ENCODE peak calls at places on chromosomes 4 and X, in four cellular contexts. Q is K562, A is HepG2, X is Panc1. K is an unnamed sample.

GRCh38 chr4:146545102-146545501 is 23.4 kb upstream of the SLC10A7 start:
- DNase-seq in Q (peak), X (no peak), A (peak), K (no peak)

GRCh38 chr4:183402771-183403170 is 41.7 kb upstream of the CDKN2AIP start:
- DNase-seq in X (no peak), Q (no peak), A (no peak), K (no peak)

GRCh38 chr4:143017210-143017609 is 167.5 kb upstream of the USP38 start:
- DNase-seq in X (no peak), A (no peak), Q (no peak), K (no peak)

GRCh38 chr4:74794341-74794801 is at the start of gene BTC:
- DNase-seq in X (peak), Q (no peak), A (peak), K (peak)

GRCh38 chr4:101014417-101014816 is 332.9 kb downstream of the PPP3CA start:
- DNase-seq in X (no peak), A (no peak), Q (no peak), K (no peak)

GRCh38 chr4:186958951-186959350 is 235.3 kb upstream of the FAT1 start:
- DNase-seq in A (no peak), Q (no peak), X (no peak), K (no peak)

GRCh38 chr4:181838253-181838652 is 404.9 kb upstream of the TENM3 start:
- DNase-seq in Q (no peak), A (no peak), X (no peak), K (no peak)

GRCh38 chr4:146132445-146132844 is 43.1 kb upstream of the LSM6 start:
- DNase-seq in A (no peak), Q (no peak), X (no peak), K (no peak)

GRCh38 chr4:144410230-144410783 is 235.6 kb upstream of the HHIP start:
- DNase-seq in X (no peak), Q (no peak), A (no peak), K (no peak)

GRCh38 chr4:88008133-88008621 is 742 bp downstream of the PKD2 start:
- DNase-seq in X (no peak), A (peak), Q (peak), K (no peak)

GRCh38 chrX:115324194-115324593 is 34.7 kb downstream of the LUZP4 start:
- DNase-seq in X (no peak), Q (no peak), A (no peak), K (no peak)

GRCh38 chr4:155777971-155778710 is 19.3 kb downstream of the GUCY1B1 start:
- DNase-seq in Q (no peak), A (no peak), X (no peak), K (no peak)

GRCh38 chr4:168070903-168071302 is 21.4 kb upstream of the ANXA10 start:
- DNase-seq in Q (no peak), A (no peak), X (no peak), K (no peak)

GRCh38 chrX:33741807-33742206 is 390.3 kb downstream of the FAM47A start:
- DNase-seq in A (no peak), X (no peak), Q (no peak), K (no peak)

GRCh38 chr4:121140712-121141111 is 23.4 kb downstream of the TNIP3 start:
- DNase-seq in Q (no peak), X (no peak), A (no peak), K (no peak)

GRCh38 chr4:75708218-75708691 is 16.1 kb upstream of the USO1 start:
- DNase-seq in X (no peak), Q (no peak), A (peak), K (no peak)

GRCh38 chr4:140839396-140839795 is 83.2 kb upstream of the TBC1D9 start:
- DNase-seq in Q (no peak), X (no peak), A (no peak), K (no peak)

GRCh38 chrX:70461026-70461425 is 16.4 kb downstream of the DLG3 start:
- DNase-seq in X (no peak), A (no peak), Q (no peak), K (no peak)

GRCh38 chr4:153156263-153156662 is 48.0 kb upstream of the TRIM2 start:
- DNase-seq in Q (peak), A (no peak), X (no peak), K (no peak)

GRCh38 chr4:110867251-110867960 is 244.5 kb upstream of the PITX2 start:
- DNase-seq in A (no peak), X (no peak), Q (no peak), K (no peak)

DNA sequence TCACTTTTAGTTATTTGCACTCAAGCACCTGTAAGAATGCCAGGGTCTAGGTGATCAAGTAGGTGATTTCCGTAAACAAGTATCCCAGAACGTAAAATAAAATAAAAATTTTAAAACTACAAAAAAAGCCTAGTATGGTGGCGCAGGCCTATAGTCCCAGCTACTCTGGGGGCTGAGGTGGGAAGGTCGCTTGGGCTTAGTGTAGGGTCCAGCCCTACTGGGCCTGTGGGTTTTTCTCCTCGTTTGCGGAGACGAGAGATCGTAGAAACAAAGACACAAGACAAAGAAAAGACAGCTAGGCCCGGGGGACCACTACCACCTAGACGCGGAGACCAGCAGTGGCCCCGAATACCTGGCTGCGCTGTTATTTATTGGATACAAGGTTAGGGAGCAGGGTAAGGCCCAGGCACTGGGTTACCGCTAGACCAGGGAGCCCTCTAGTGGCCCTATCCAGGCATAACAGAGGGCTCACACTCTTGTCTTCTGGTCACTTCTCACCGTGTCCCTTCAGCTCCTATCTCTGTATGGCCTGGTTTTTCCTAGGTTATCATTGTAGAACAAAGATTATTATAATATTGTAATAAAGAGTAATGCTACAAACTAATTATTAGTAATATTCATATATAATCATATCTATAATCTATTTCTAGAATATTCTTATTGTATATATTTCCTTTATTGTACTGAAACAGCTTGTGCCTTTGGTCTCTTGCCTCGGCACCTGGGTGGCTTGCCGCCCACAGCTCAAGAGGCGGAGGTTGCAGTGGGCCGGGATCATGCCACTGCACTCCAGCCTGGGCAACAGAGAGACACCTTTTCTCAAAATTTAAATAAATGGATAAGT is 38.4 kb downstream of the SAGE1 start:
- DNase-seq in X (peak), A (peak), Q (peak), K (peak)
- TF ChIP-seq TCF7L2 in X (no peak), A (no peak), Q (no peak), K (no peak)

GRCh38 chr4:151195801-151196200 is 81.2 kb upstream of the PRSS48 start:
- DNase-seq in A (no peak), X (no peak), Q (no peak), K (no peak)

GRCh38 chr4:151199496-151200190 is 77.3 kb upstream of the PRSS48 start:
- DNase-seq in A (peak), Q (no peak), X (no peak), K (no peak)

GRCh38 chr4:151197258-151197657 is 79.7 kb upstream of the PRSS48 start:
- DNase-seq in Q (no peak), X (no peak), A (no peak), K (no peak)

GRCh38 chr4:151202381-151202780 is 74.6 kb upstream of the PRSS48 start:
- DNase-seq in X (no peak), A (no peak), Q (no peak), K (no peak)

GRCh38 chr4:151198748-151199147 is 78.2 kb upstream of the PRSS48 start:
- DNase-seq in X (no peak), Q (no peak), A (no peak), K (no peak)
- TF ChIP-seq TCF7L2 in X (no peak), Q (no peak), A (no peak), K (no peak)

DNA sequence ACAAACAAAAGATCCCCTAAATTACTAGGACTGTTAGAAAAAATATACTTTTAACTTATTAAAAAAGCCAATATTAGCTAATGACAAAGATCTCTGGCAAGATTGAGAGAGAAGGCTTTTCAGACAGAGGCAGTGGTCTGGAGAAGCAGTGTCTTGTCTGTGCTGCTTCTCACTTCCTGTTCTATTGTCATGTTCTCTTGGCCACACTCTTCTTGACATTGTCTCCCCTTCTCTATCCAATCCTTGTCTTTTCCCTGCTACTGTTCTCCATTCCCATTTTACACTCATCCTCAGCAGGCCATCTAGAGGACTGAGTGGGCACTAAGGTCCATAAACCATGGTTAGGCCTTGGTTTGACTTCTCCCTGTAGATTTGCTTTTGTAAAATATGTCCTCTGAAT is 14.0 kb upstream of the TAPT1 start:
- DNase-seq in X (no peak), A (no peak), Q (no peak), K (no peak)
- TF ChIP-seq TCF7L2 in X (no peak), A (no peak), Q (no peak), K (no peak)

GRCh38 chr4:107619065-107619464 is 101.0 kb downstream of the PAPSS1 start:
- DNase-seq in Q (no peak), X (no peak), A (no peak), K (no peak)
- TF ChIP-seq TCF7L2 in Q (no peak), X (no peak), A (no peak), K (no peak)

GRCh38 chrX:38172596-38172995 is 48.1 kb downstream of the SRPX start:
- DNase-seq in A (no peak), X (no peak), Q (no peak), K (no peak)

GRCh38 chrX:38170556-38170955 is 50.1 kb downstream of the SRPX start:
- DNase-seq in A (no peak), Q (no peak), X (no peak), K (no peak)

DNA sequence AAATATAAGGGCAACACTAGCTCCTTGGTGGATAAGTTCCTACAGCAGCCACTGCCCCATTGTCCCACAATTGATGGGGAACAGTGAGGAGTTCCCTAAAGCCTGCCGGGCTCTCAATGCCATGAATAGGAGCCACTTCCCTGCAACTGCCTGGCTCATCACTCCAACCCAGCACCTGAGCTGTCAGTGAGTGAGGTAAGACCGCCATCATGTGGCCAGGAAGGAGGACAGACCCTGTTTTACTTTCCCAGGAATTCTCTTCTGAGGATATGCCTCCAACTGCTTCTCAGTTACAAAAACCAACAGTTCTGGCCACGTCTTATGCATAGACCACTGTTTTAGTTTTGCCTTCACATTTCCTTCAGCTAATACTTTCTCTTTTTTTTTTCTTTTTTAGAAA is 45.5 kb downstream of the SRPX start:
- DNase-seq in A (peak), Q (peak), X (no peak), K (peak)
- TF ChIP-seq TCF7L2 in A (no peak), Q (no peak), X (no peak), K (no peak)

GRCh38 chr4:2306773-2307410 is 45.0 kb upstream of the MXD4 start:
- DNase-seq in X (no peak), A (no peak), Q (no peak), K (no peak)
- TF ChIP-seq TCF7L2 in X (no peak), A (no peak), Q (no peak), K (no peak)